ENCODE peak calls at places on chromosomes 1 and 21, in nine cellular contexts. N, T, J, C, Y, Q, F, K and G are unnamed samples.

GRCh38 chr1:54253480-54253879 is 53.5 kb downstream of the MRPL37 start:
- DNase-seq in N (peak), T (peak), J (no peak), C (peak), Y (no peak), Q (no peak), F (no peak), K (no peak), G (peak)

GRCh38 chr21:19603011-19603593 is 1199.5 kb upstream of the TMPRSS15 start:
- DNase-seq in N (no peak), T (no peak), J (no peak), C (no peak), Y (no peak), Q (no peak), F (no peak), K (no peak), G (no peak)

GRCh38 chr1:87968259-87968955 is 639.7 kb downstream of the LMO4 start:
- DNase-seq in N (peak), T (peak), J (no peak), C (no peak), Y (no peak), Q (peak), F (no peak), K (no peak), G (peak)

GRCh38 chr1:198259336-198260109 is 102.7 kb downstream of the NEK7 start:
- DNase-seq in N (no peak), T (no peak), J (no peak), C (no peak), Y (no peak), Q (no peak), F (no peak), K (no peak), G (no peak)

GRCh38 chr21:31258073-31258472 is 86.0 kb downstream of the TIAM1 start:
- DNase-seq in N (peak), T (no peak), J (no peak), C (no peak), Y (no peak), Q (no peak), F (no peak), K (no peak), G (no peak)

GRCh38 chr1:233061265-233061664 is 110.9 kb downstream of the NTPCR start:
- DNase-seq in N (no peak), T (no peak), J (no peak), C (no peak), Y (no peak), Q (no peak), F (no peak), K (no peak), G (no peak)

GRCh38 chr21:20811702-20812101 is 186.5 kb upstream of the NCAM2 start:
- DNase-seq in N (no peak), T (no peak), J (no peak), C (no peak), Y (no peak), Q (no peak), F (no peak), K (no peak), G (no peak)

GRCh38 chr1:230208619-230209261 is 141.7 kb downstream of the GALNT2 start:
- DNase-seq in N (peak), T (no peak), J (peak), C (no peak), Y (no peak), Q (peak), F (no peak), K (no peak), G (no peak)

GRCh38 chr1:117696567-117696966 is 90.7 kb downstream of the TENT5C start:
- DNase-seq in N (no peak), T (no peak), J (no peak), C (no peak), Y (no peak), Q (no peak), F (no peak), K (no peak), G (peak)

GRCh38 chr1:241240084-241240483 is 116.9 kb downstream of the RGS7 start:
- DNase-seq in N (peak), T (no peak), J (no peak), C (no peak), Y (no peak), Q (no peak), F (no peak), K (no peak), G (no peak)

GRCh38 chr1:151822404-151822803 is 9.2 kb downstream of the RORC start:
- DNase-seq in N (no peak), T (no peak), J (no peak), C (no peak), Y (no peak), Q (no peak), F (no peak), K (no peak), G (no peak)

GRCh38 chr1:186214816-186215215 is 160.2 kb downstream of the TPR start:
- DNase-seq in N (no peak), T (no peak), J (no peak), C (no peak), Y (no peak), Q (no peak), F (no peak), K (no peak), G (no peak)

GRCh38 chr21:21624674-21625073 is 626.5 kb downstream of the NCAM2 start:
- DNase-seq in N (peak), T (peak), J (no peak), C (no peak), Y (no peak), Q (no peak), F (no peak), K (no peak), G (peak)

GRCh38 chr1:214380418-214380817 is 99.5 kb downstream of the SMYD2 start:
- DNase-seq in N (no peak), T (no peak), J (no peak), C (no peak), Y (no peak), Q (no peak), F (no peak), K (no peak), G (no peak)

GRCh38 chr1:167564592-167564991 is 11.0 kb upstream of the CREG1 start:
- DNase-seq in N (peak), T (no peak), J (no peak), C (no peak), Y (peak), Q (no peak), F (no peak), K (no peak), G (peak)